ENCODE peak calls at places on chromosome 1, in six cellular contexts. M is NT2/D1, G is GM12878, Z is H1, V is K562, A is HCT116. P is an unnamed sample.
A peak's percentile ranks its signal among the peaks of the same experiment; 100 is the strongest.

GRCh38 chr1:119679223-119679622 is 31.2 kb upstream of the ZNF697 start:
- DNase-seq in M (peak; percentile 71), Z (no peak), G (no peak), V (no peak), A (no peak), P (no peak)

GRCh38 chr1:151061012-151061401 is 810 bp downstream of the MLLT11 start:
- DNase-seq in M (no peak), A (no peak), Z (no peak), G (no peak), V (peak; percentile 18), P (no peak)

GRCh38 chr1:61446531-61446991 is 278.4 kb downstream of the TM2D1 start:
- DNase-seq in V (peak; percentile 70), G (no peak), M (no peak), Z (no peak), A (no peak), P (no peak)

GRCh38 chr1:225876900-225877510 is 5.2 kb downstream of the TMEM63A start:
- DNase-seq in V (no peak), M (no peak), G (no peak), A (no peak), Z (no peak), P (no peak)

GRCh38 chr1:5886140-5886483 is 106.1 kb downstream of the NPHP4 start:
- DNase-seq in V (no peak), M (no peak), G (no peak), A (no peak), Z (no peak), P (no peak)

GRCh38 chr1:218872026-218872425 is 301.7 kb upstream of the LYPLAL1 start:
- DNase-seq in A (no peak), Z (no peak), M (no peak), V (no peak), G (no peak), P (no peak)

GRCh38 chr1:44784094-44785026 is 3.6 kb downstream of the BEST4 start:
- DNase-seq in G (no peak), A (no peak), Z (no peak), V (no peak), M (no peak), P (peak; percentile 59)

GRCh38 chr1:42176902-42177519 is 12.5 kb upstream of the GUCA2A start:
- DNase-seq in M (peak; percentile 49), V (peak; percentile 60), G (no peak), Z (no peak), A (no peak), P (peak; percentile 51)

GRCh38 chr1:220828211-220828553 is 41.5 kb downstream of the MTARC1 start:
- DNase-seq in A (no peak), G (no peak), V (no peak), Z (no peak), M (no peak), P (peak; percentile 23)

GRCh38 chr1:46256523-46256922 is 9.0 kb downstream of the RAD54L start:
- DNase-seq in G (no peak), Z (no peak), V (no peak), M (no peak), A (no peak), P (no peak)
- H3K36me3 ChIP-seq in G (peaks cover 30% of the 10 kb centered on the region), Z (peaks cover 20% of the 10 kb centered on the region), V (peaks cover 97% of the 10 kb centered on the region), M (peaks cover 89% of the 10 kb centered on the region), A (peaks cover 77% of the 10 kb centered on the region), P (peaks cover 29% of the 10 kb centered on the region)

DNA sequence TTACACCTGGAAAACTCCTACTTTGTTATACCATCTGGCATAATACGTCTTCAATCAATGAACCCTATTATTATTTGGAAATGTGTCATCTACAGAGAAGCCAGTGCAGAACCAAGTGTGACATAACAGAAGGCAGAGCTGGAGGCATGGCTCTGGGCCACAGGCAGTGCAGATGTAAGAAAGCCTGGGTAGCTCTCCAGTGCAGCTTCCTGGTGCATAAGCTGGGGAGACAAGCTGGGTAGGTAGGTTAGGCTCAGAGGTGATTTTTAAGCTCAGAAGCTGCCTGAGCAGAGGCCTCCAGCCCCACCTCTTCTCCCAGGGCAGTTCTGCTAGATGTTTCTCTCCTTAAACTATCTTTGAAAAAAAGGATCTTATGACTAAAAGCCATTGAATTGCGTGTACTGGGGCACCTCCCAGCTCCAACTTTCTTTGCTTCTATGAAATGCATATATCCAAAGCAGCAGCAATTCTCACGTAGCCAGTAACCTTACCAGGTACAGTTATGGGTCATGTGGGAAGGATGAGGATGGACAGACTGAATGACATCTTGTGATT is 30.7 kb downstream of the AKNAD1 start:
- DNase-seq in Z (no peak), V (no peak), A (no peak), M (no peak), G (no peak), P (no peak)
- TF ChIP-seq ZNF274 in Z (no peak), V (no peak), A (no peak), M (no peak), G (no peak), P (no peak)

GRCh38 chr1:209838537-209838936 is 10.8 kb downstream of the UTP25 start:
- DNase-seq in V (no peak), G (no peak), M (no peak), Z (no peak), A (no peak), P (peak; percentile 38)
- H3K36me3 ChIP-seq in V (peaks cover 100% of the 10 kb centered on the region), G (peaks cover 46% of the 10 kb centered on the region), M (peaks cover 100% of the 10 kb centered on the region), Z (peaks cover 30% of the 10 kb centered on the region), A (peaks cover 79% of the 10 kb centered on the region), P (peaks cover 33% of the 10 kb centered on the region)

GRCh38 chr1:117112063-117112462 is 9.5 kb downstream of the TRIM45 start:
- DNase-seq in G (no peak), V (no peak), Z (no peak), A (no peak), M (no peak), P (no peak)
- TF ChIP-seq ZNF274 in G (no peak), V (no peak), Z (no peak), A (no peak), M (no peak), P (no peak)

P was measured in HepG2.